ENCODE peak calls at places on chromosomes 12 and 14, in four cellular contexts. Z, A, T and S are unnamed samples.

GRCh38 chr12:107355612-107356011 is 262.3 kb upstream of the CRY1 start:
- DNase-seq in Z (no peak), A (no peak), T (no peak), S (no peak)

GRCh38 chr14:92945959-92946846 is 23.3 kb downstream of the CHGA start:
- DNase-seq in Z (no peak), A (peak; percentile 57), T (no peak), S (peak; percentile 70)

GRCh38 chr12:46794593-46795190 is 31.1 kb downstream of the SLC38A4 start:
- DNase-seq in Z (no peak), A (no peak), T (no peak), S (no peak)

GRCh38 chr12:103301642-103302620 is 193.8 kb downstream of the C12orf42 start:
- DNase-seq in Z (no peak), A (no peak), T (no peak), S (no peak)

GRCh38 chr14:60786905-60787304 is 52.3 kb downstream of the MNAT1 start:
- DNase-seq in Z (no peak), A (no peak), T (no peak), S (no peak)

GRCh38 chr12:48671231-48671856 is 10.7 kb downstream of the KANSL2 start:
- DNase-seq in Z (no peak), A (no peak), T (no peak), S (no peak)

GRCh38 chr12:113298861-113299545 is 35.9 kb downstream of the SLC8B1 start:
- DNase-seq in Z (no peak), A (no peak), T (no peak), S (peak; percentile 23)

GRCh38 chr12:76455582-76456345 is 103.8 kb downstream of the OSBPL8 start:
- DNase-seq in Z (peak; percentile 51), A (peak; percentile 82), T (peak; percentile 28), S (peak; percentile 96)

GRCh38 chr12:117090816-117091711 is 8.2 kb downstream of the TESC start:
- DNase-seq in Z (no peak), A (no peak), T (no peak), S (no peak)

GRCh38 chr12:56487448-56488040 is 417 bp downstream of the GLS2 start:
- DNase-seq in Z (no peak), A (no peak), T (no peak), S (peak; percentile 4)

GRCh38 chr12:117064049-117064448 is 35.2 kb downstream of the TESC start:
- DNase-seq in Z (no peak), A (no peak), T (no peak), S (no peak)

GRCh38 chr12:47811581-47812484 is 7.9 kb downstream of the HDAC7 start:
- DNase-seq in Z (no peak), A (peak; percentile 67), T (no peak), S (peak; percentile 93)

GRCh38 chr12:51234533-51234932 is 4.1 kb upstream of the DAZAP2 start:
- DNase-seq in Z (no peak), A (no peak), T (no peak), S (no peak)

GRCh38 chr12:95396849-95397498 is 77.0 kb upstream of the METAP2 start:
- DNase-seq in Z (no peak), A (no peak), T (no peak), S (peak; percentile 79)

GRCh38 chr12:125435871-125436270 is 370.6 kb downstream of the AACS start:
- DNase-seq in Z (no peak), A (no peak), T (no peak), S (no peak)

GRCh38 chr14:103782376-103782775 is 65.0 kb downstream of the PPP1R13B start:
- DNase-seq in Z (no peak), A (no peak), T (no peak), S (no peak)

GRCh38 chr14:100762901-100763300 is 36.2 kb downstream of the DLK1 start:
- DNase-seq in Z (no peak), A (no peak), T (no peak), S (no peak)

GRCh38 chr12:6201199-6201608 is 1.0 kb downstream of the CD9 start:
- DNase-seq in Z (no peak), A (no peak), T (no peak), S (no peak)

GRCh38 chr12:111692575-111693210 is 6.8 kb downstream of the ACAD10 start:
- DNase-seq in Z (no peak), A (peak; percentile 43), T (no peak), S (peak; percentile 39)

GRCh38 chr12:54196396-54196795 is 7.6 kb upstream of the SMUG1 start:
- DNase-seq in Z (no peak), A (no peak), T (peak; percentile 24), S (no peak)

GRCh38 chr14:57009585-57010515 is 199.6 kb upstream of the OTX2 start:
- DNase-seq in Z (no peak), A (no peak), T (no peak), S (no peak)

GRCh38 chr14:37172024-37172869 is at the start of gene SLC25A21:
- DNase-seq in Z (peak; percentile 36), A (peak; percentile 65), T (no peak), S (peak; percentile 86)

GRCh38 chr12:75713434-75713833 is 202.0 kb upstream of the KRR1 start:
- DNase-seq in Z (no peak), A (no peak), T (no peak), S (no peak)

GRCh38 chr14:51884086-51884927 is 23.9 kb downstream of the GNG2 start:
- DNase-seq in Z (no peak), A (peak; percentile 82), T (peak; percentile 91), S (peak; percentile 53)

GRCh38 chr12:112837629-112838191 is 46.2 kb downstream of the RPH3A start:
- DNase-seq in Z (peak; percentile 18), A (peak; percentile 47), T (no peak), S (peak; percentile 80)

GRCh38 chr14:53412819-53413664 is 259.9 kb upstream of the DDHD1 start:
- DNase-seq in Z (no peak), A (no peak), T (no peak), S (peak; percentile 32)

GRCh38 chr14:25049559-25050493 is at the start of gene STXBP6:
- DNase-seq in Z (no peak), A (no peak), T (peak; percentile 12), S (peak; percentile 72)

GRCh38 chr12:124423683-124424515 is 129.0 kb downstream of the RFLNA start:
- DNase-seq in Z (no peak), A (no peak), T (no peak), S (no peak)
- H3K4me3 ChIP-seq in Z (no peak overlapping the region), A (no peak overlapping the region), T (no peak overlapping the region), S (no peak overlapping the region)

GRCh38 chr14:74257988-74258704 is 18.9 kb downstream of the VSX2 start:
- DNase-seq in Z (no peak), A (no peak), T (no peak), S (no peak)

GRCh38 chr14:74259513-74259912 is 20.3 kb downstream of the VSX2 start:
- DNase-seq in Z (no peak), A (no peak), T (no peak), S (no peak)

GRCh38 chr14:74255281-74255680 is 16.0 kb downstream of the VSX2 start:
- DNase-seq in Z (no peak), A (no peak), T (no peak), S (no peak)

GRCh38 chr14:74258705-74259035 is 19.4 kb downstream of the VSX2 start:
- DNase-seq in Z (no peak), A (no peak), T (no peak), S (no peak)

DNA sequence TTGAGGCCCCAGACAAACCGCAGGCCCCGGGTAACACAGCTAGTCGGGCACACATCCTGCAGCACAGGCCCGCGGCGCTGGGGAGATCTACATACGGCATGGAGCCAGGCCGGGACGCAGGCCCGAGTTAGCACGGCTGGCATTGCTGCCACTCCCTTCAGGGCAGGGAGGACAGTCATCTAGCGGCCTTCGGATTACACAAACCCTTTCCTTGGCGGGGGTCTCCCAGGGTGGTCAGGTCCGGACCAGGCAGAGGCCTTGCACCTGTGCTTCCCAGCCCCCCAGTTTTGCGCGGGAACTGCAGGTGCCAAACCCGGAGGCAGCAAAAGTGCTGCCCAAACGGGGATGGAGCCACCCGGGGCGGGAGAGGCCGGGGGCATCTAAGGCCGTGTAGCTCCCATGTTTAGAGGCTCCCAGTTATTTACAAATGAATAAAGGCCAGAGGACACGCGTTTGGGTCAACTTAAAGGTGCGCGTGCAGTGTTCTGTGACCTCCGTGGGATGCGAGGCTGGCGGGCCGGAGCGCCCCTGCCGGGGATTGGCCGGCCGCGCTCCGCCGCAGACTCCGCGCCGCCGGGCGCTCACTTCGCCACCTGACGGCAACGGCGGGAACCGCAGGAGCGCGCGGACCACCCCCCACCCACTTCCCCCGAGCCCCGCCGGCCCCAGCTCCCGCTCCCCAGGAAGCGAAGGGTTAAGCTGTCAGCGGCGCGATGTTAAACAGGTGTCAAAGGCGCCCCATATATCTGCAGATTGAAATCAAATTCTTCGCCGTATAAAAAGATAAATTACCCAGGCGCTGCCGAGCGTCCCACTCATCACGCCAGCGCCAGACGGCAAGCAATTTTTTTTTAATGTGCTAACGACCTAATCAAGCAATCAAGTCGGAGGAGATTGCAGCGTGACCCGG is 18.1 kb downstream of the VSX2 start:
- DNase-seq in Z (no peak), A (no peak), T (peak; percentile 8), S (peak; percentile 24)
- TF ChIP-seq CTCF in Z (peak; percentile 69), A (peak; percentile 58), T (no peak), S (peak; percentile 42)

GRCh38 chr14:34713122-34713680 is 1.2 kb downstream of the CFL2 start:
- DNase-seq in Z (no peak), A (no peak), T (no peak), S (no peak)

GRCh38 chr14:34713681-34714319 is 593 bp downstream of the CFL2 start:
- DNase-seq in Z (no peak), A (peak; percentile 65), T (no peak), S (peak; percentile 61)

GRCh38 chr14:34714320-34715107 is at the start of gene CFL2:
- DNase-seq in Z (no peak), A (peak; percentile 46), T (peak; percentile 30), S (peak; percentile 66)

GRCh38 chr14:34711808-34712712 is 2.3 kb downstream of the CFL2 start:
- DNase-seq in Z (no peak), A (no peak), T (no peak), S (no peak)

DNA sequence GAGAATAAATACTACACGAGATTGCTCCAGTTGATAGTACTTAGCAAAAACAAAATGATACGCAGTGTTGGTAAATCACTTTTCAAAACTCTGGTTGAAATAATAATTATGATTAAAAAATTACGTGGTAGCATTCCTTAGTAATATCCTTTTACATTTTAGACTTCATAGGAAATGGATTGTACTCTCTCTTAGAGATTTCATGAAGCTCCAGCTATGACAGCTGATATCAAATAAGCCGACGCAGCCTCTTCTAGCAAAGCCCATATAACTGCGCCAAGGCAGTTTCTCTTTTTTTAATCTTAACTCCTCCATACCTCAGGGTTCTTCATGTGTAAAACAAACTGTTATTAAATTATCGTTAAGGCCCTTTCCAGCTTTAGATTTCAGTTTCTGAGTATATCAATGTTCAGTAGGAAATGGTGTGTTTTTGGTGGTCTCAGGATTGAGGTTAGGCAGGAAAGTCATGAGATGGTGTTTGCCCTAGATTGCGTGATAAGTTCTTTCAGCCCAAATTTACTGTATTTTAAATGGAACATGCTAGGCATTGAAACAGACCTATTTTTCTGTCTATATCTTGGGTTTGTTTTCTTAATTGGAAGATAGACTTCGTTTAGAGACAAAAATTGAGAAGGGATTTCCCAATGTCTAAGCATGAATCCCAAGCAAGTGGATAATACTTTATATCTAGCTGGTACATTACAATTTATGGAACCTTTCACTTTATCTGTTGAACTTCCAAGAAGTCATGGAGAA is 893 bp upstream of the CFL2 start:
- DNase-seq in Z (no peak), A (no peak), T (no peak), S (no peak)
- H3K4me3 ChIP-seq in Z (peak overlapping the region; percentile 83), A (peak overlapping the region; percentile 80), T (peak overlapping the region; percentile 87), S (peak overlapping the region; percentile 79)

DNA sequence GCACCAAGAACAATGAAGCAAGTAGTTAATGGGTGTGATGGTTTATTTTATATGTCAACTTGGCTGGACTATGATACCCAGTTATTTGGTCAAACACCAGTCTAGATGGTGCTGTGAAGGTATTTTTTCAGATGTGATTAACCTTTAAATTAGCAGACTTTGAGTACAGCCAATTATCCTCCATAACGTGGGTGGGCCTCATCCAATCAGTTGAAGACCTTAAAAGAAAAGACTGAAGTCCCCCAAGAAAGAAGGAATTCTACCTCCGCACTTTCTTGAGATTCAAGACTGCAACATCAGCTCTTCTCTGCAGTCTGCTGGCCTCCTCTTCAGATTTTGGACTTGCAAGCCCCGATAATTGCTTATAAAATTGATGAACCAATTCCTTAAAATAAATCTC is 47.5 kb downstream of the CD163L1 start:
- DNase-seq in Z (no peak), A (no peak), T (no peak), S (no peak)
- TF ChIP-seq CTCF in Z (no peak), A (no peak), T (no peak), S (no peak)